ENCODE peak calls at places on chromosome 1, in ten cellular contexts. V is AG04450, H is amniotic stem cell, M is progenitor cell of endocrine pancreas, A is left ventricle myocardium inferior, Y is NCI-H526, W is NCI-H2171 treated with DMSO at 0.1 percent for 48 hours, G is NCI-H2029, U is left colon, O is A172. R is an unnamed sample.

GRCh38 chr1:206479164-206480125 is 9.2 kb downstream of the IKBKE start:
- DNase-seq in G (peak; percentile 43), V (peak; percentile 59), A (peak; percentile 56), W (peak; percentile 85), H (peak; percentile 58), O (peak; percentile 78), M (peak; percentile 56), Y (peak; percentile 66), U (no peak), R (no peak)

GRCh38 chr1:156639601-156640101 is 2.3 kb upstream of the BCAN start:
- DNase-seq in Y (peak; percentile 47), M (no peak), V (no peak), O (peak; percentile 91), U (no peak), G (no peak), W (no peak), H (no peak), A (no peak), R (no peak)

GRCh38 chr1:54396280-54396903 is 9.8 kb downstream of the SSBP3 start:
- DNase-seq in Y (no peak), O (no peak), A (no peak), M (no peak), U (no peak), H (no peak), W (peak; percentile 49), V (no peak), G (no peak), R (no peak)

GRCh38 chr1:110990541-110990940 is 26.8 kb upstream of the LRIF1 start:
- DNase-seq in Y (no peak), M (no peak), V (no peak), H (no peak), A (no peak), G (no peak), W (no peak), O (no peak), U (no peak), R (no peak)

GRCh38 chr1:234488054-234488953 is 9.3 kb upstream of the TARBP1 start:
- DNase-seq in G (no peak), U (no peak), W (no peak), O (no peak), H (no peak), A (no peak), Y (no peak), V (no peak), M (no peak), R (no peak)

GRCh38 chr1:56578664-56578962 is 750 bp downstream of the PLPP3 start:
- DNase-seq in H (no peak), G (no peak), U (no peak), M (no peak), Y (no peak), A (no peak), O (peak; percentile 10), W (no peak), V (no peak), R (no peak)

GRCh38 chr1:31640964-31641363 is 3.7 kb downstream of the PEF1 start:
- DNase-seq in O (no peak), G (no peak), A (no peak), U (no peak), W (no peak), H (no peak), V (no peak), M (no peak), Y (no peak), R (no peak)

GRCh38 chr1:232186936-232187335 is 443.0 kb downstream of the SIPA1L2 start:
- DNase-seq in W (peak; percentile 86), M (no peak), U (no peak), O (no peak), A (no peak), Y (no peak), H (no peak), V (no peak), G (no peak), R (no peak)

GRCh38 chr1:240854367-240854766 is 242.4 kb upstream of the GREM2 start:
- DNase-seq in M (no peak), H (no peak), A (no peak), V (no peak), U (no peak), Y (no peak), W (no peak), G (no peak), O (peak; percentile 81), R (no peak)

GRCh38 chr1:160186246-160186645 is 4.1 kb upstream of the CASQ1 start:
- DNase-seq in Y (no peak), A (no peak), O (no peak), M (no peak), H (no peak), G (no peak), V (no peak), W (no peak), U (no peak), R (no peak)

GRCh38 chr1:147567594-147568381 is 26.5 kb downstream of the BCL9 start:
- DNase-seq in A (no peak), V (no peak), Y (peak; percentile 22), W (no peak), M (no peak), G (no peak), O (no peak), U (peak; percentile 27), H (no peak), R (no peak)

GRCh38 chr1:156347337-156347736 is 9.0 kb downstream of the TSACC start:
- DNase-seq in G (no peak), O (no peak), H (peak; percentile 67), Y (no peak), W (no peak), M (no peak), A (no peak), U (no peak), V (no peak), R (no peak)

GRCh38 chr1:76101534-76101933 is 27.0 kb downstream of the ST6GALNAC3 start:
- DNase-seq in W (no peak), Y (no peak), G (no peak), V (no peak), A (no peak), U (no peak), M (no peak), H (no peak), O (no peak), R (no peak)

GRCh38 chr1:207259391-207259790 is 62.1 kb upstream of the CD55 start:
- DNase-seq in G (no peak), M (no peak), Y (peak; percentile 2), H (no peak), V (no peak), W (no peak), A (no peak), O (no peak), U (no peak), R (peak; percentile 26)

GRCh38 chr1:65605621-65606020 is 185.2 kb downstream of the LEPR start:
- DNase-seq in W (no peak), U (no peak), O (no peak), A (no peak), G (no peak), Y (no peak), H (no peak), M (no peak), V (no peak), R (no peak)

GRCh38 chr1:173113015-173113741 is 62.4 kb upstream of the TNFSF18 start:
- DNase-seq in A (no peak), W (no peak), V (no peak), U (no peak), H (no peak), O (peak; percentile 80), Y (no peak), M (no peak), G (no peak), R (no peak)

GRCh38 chr1:14672030-14672429 is 73.5 kb downstream of the KAZN start:
- DNase-seq in O (no peak), M (no peak), V (no peak), W (no peak), U (no peak), G (no peak), Y (peak; percentile 88), A (no peak), H (no peak), R (no peak)

GRCh38 chr1:209651148-209651547 is 1.1 kb downstream of the LAMB3 start:
- DNase-seq in H (peak; percentile 59), Y (no peak), A (peak; percentile 68), G (no peak), W (no peak), U (peak; percentile 88), O (peak; percentile 92), M (no peak), V (no peak), R (peak; percentile 43)

GRCh38 chr1:156062189-156062588 is 1.2 kb downstream of the RAB25 start:
- DNase-seq in A (no peak), W (no peak), M (no peak), H (no peak), U (peak; percentile 76), O (no peak), V (no peak), G (no peak), Y (no peak), R (no peak)

GRCh38 chr1:86156571-86157455 is at the start of gene COL24A1:
- DNase-seq in H (no peak), V (peak; percentile 56), U (peak; percentile 37), Y (peak; percentile 87), A (peak; percentile 44), M (peak; percentile 39), G (peak; percentile 45), O (no peak), W (peak; percentile 25), R (no peak)

GRCh38 chr1:78483903-78484302 is 6.9 kb upstream of the PTGFR start:
- DNase-seq in U (no peak), W (no peak), G (no peak), H (peak; percentile 8), O (peak; percentile 57), V (no peak), A (no peak), Y (no peak), M (no peak), R (no peak)

GRCh38 chr1:119409731-119410130 is 5.2 kb upstream of the HSD3B2 start:
- DNase-seq in O (no peak), V (no peak), W (no peak), A (no peak), U (no peak), H (no peak), M (no peak), G (no peak), Y (no peak), R (no peak)

GRCh38 chr1:110229348-110230001 is 19.4 kb downstream of the KCNC4 start:
- DNase-seq in O (no peak), A (no peak), Y (no peak), W (no peak), M (no peak), V (no peak), G (no peak), H (no peak), U (no peak), R (no peak)

GRCh38 chr1:157154291-157154690 is 16.1 kb upstream of the ETV3 start:
- DNase-seq in W (no peak), H (no peak), U (no peak), O (no peak), Y (no peak), V (no peak), A (no peak), G (no peak), M (no peak), R (no peak)

GRCh38 chr1:221884821-221885220 is 142.9 kb upstream of the DUSP10 start:
- DNase-seq in U (no peak), H (no peak), Y (no peak), W (no peak), O (no peak), A (no peak), G (no peak), M (no peak), V (no peak), R (no peak)